ENCODE peak calls at places on chromosomes 7 and 10, in eight cellular contexts. One of them, this sample, is unnamed.

GRCh38 chr10:77873558-77874380 is 52.8 kb downstream of the DLG5 start:
- DNase-seq in lower lobe of right lung: no peak
- DNase-seq in adrenal gland: peak
- DNase-seq in SK-N-MC: no peak
- DNase-seq in AG09309: no peak
- DNase-seq in cardiac fibroblast: peak
- DNase-seq in prostate gland: peak
- DNase-seq in upper lobe of left lung: peak
- DNase-seq in this sample: peak

GRCh38 chr7:133070562-133070961 is 11.3 kb downstream of the CHCHD3 start:
- DNase-seq in prostate gland: no peak
- DNase-seq in adrenal gland: no peak
- DNase-seq in cardiac fibroblast: peak
- DNase-seq in AG09309: no peak
- DNase-seq in upper lobe of left lung: no peak
- DNase-seq in lower lobe of right lung: no peak
- DNase-seq in SK-N-MC: no peak
- DNase-seq in this sample: no peak

GRCh38 chr10:22846294-22846693 is 81.6 kb upstream of the ARMC3 start:
- DNase-seq in AG09309: no peak
- DNase-seq in prostate gland: no peak
- DNase-seq in adrenal gland: no peak
- DNase-seq in upper lobe of left lung: no peak
- DNase-seq in lower lobe of right lung: no peak
- DNase-seq in cardiac fibroblast: no peak
- DNase-seq in SK-N-MC: no peak
- DNase-seq in this sample: no peak

GRCh38 chr7:126485791-126486190 is 767.0 kb downstream of the GRM8 start:
- DNase-seq in lower lobe of right lung: no peak
- DNase-seq in upper lobe of left lung: no peak
- DNase-seq in cardiac fibroblast: no peak
- DNase-seq in AG09309: no peak
- DNase-seq in SK-N-MC: no peak
- DNase-seq in prostate gland: no peak
- DNase-seq in adrenal gland: no peak
- DNase-seq in this sample: no peak

GRCh38 chr7:17444673-17445072 is 146.2 kb downstream of the AHR start:
- DNase-seq in SK-N-MC: no peak
- DNase-seq in AG09309: no peak
- DNase-seq in upper lobe of left lung: no peak
- DNase-seq in adrenal gland: peak
- DNase-seq in lower lobe of right lung: no peak
- DNase-seq in prostate gland: no peak
- DNase-seq in cardiac fibroblast: peak
- DNase-seq in this sample: peak

GRCh38 chr7:33243319-33243881 is 114.0 kb downstream of the BBS9 start:
- DNase-seq in adrenal gland: no peak
- DNase-seq in prostate gland: no peak
- DNase-seq in SK-N-MC: peak
- DNase-seq in cardiac fibroblast: peak
- DNase-seq in AG09309: peak
- DNase-seq in lower lobe of right lung: no peak
- DNase-seq in upper lobe of left lung: no peak
- DNase-seq in this sample: peak

GRCh38 chr10:86918022-86918471 is 39.4 kb downstream of the MMRN2 start:
- DNase-seq in upper lobe of left lung: no peak
- DNase-seq in prostate gland: no peak
- DNase-seq in adrenal gland: no peak
- DNase-seq in SK-N-MC: no peak
- DNase-seq in lower lobe of right lung: no peak
- DNase-seq in cardiac fibroblast: no peak
- DNase-seq in AG09309: no peak
- DNase-seq in this sample: no peak

GRCh38 chr7:158672975-158673374 is 31.6 kb downstream of the NCAPG2 start:
- DNase-seq in cardiac fibroblast: no peak
- DNase-seq in prostate gland: no peak
- DNase-seq in SK-N-MC: no peak
- DNase-seq in lower lobe of right lung: no peak
- DNase-seq in adrenal gland: no peak
- DNase-seq in AG09309: no peak
- DNase-seq in upper lobe of left lung: no peak
- DNase-seq in this sample: no peak

GRCh38 chr10:95600158-95600557 is 39.0 kb upstream of the SORBS1 start:
- DNase-seq in upper lobe of left lung: no peak
- DNase-seq in lower lobe of right lung: no peak
- DNase-seq in adrenal gland: no peak
- DNase-seq in prostate gland: no peak
- DNase-seq in SK-N-MC: no peak
- DNase-seq in AG09309: no peak
- DNase-seq in cardiac fibroblast: no peak
- DNase-seq in this sample: no peak

GRCh38 chr7:155206286-155207020 is 91.2 kb upstream of the INSIG1 start:
- DNase-seq in upper lobe of left lung: peak
- DNase-seq in AG09309: peak
- DNase-seq in lower lobe of right lung: peak
- DNase-seq in cardiac fibroblast: peak
- DNase-seq in SK-N-MC: no peak
- DNase-seq in prostate gland: no peak
- DNase-seq in adrenal gland: peak
- DNase-seq in this sample: peak

GRCh38 chr7:155203882-155204691 is 93.6 kb upstream of the INSIG1 start:
- DNase-seq in upper lobe of left lung: no peak
- DNase-seq in adrenal gland: no peak
- DNase-seq in SK-N-MC: no peak
- DNase-seq in lower lobe of right lung: no peak
- DNase-seq in prostate gland: no peak
- DNase-seq in cardiac fibroblast: no peak
- DNase-seq in AG09309: no peak
- DNase-seq in this sample: no peak

GRCh38 chr7:155204744-155205367 is 92.8 kb upstream of the INSIG1 start:
- DNase-seq in prostate gland: no peak
- DNase-seq in lower lobe of right lung: no peak
- DNase-seq in AG09309: no peak
- DNase-seq in SK-N-MC: no peak
- DNase-seq in cardiac fibroblast: no peak
- DNase-seq in upper lobe of left lung: no peak
- DNase-seq in adrenal gland: no peak
- DNase-seq in this sample: no peak

GRCh38 chr7:155207335-155208002 is 90.2 kb upstream of the INSIG1 start:
- DNase-seq in lower lobe of right lung: no peak
- DNase-seq in prostate gland: no peak
- DNase-seq in SK-N-MC: no peak
- DNase-seq in adrenal gland: no peak
- DNase-seq in upper lobe of left lung: no peak
- DNase-seq in AG09309: no peak
- DNase-seq in cardiac fibroblast: no peak
- DNase-seq in this sample: no peak

GRCh38 chr7:155205368-155206285 is 92.1 kb upstream of the INSIG1 start:
- DNase-seq in AG09309: peak
- DNase-seq in adrenal gland: peak
- DNase-seq in prostate gland: peak
- DNase-seq in SK-N-MC: peak
- DNase-seq in upper lobe of left lung: peak
- DNase-seq in cardiac fibroblast: peak
- DNase-seq in lower lobe of right lung: peak
- DNase-seq in this sample: peak
- H3K4me3 ChIP-seq in AG09309: peak
- H3K4me3 ChIP-seq in adrenal gland: no peak
- H3K4me3 ChIP-seq in prostate gland: peak
- H3K4me3 ChIP-seq in SK-N-MC: peak
- H3K4me3 ChIP-seq in upper lobe of left lung: peak
- H3K4me3 ChIP-seq in cardiac fibroblast: peak
- H3K4me3 ChIP-seq in lower lobe of right lung: peak
- H3K4me3 ChIP-seq in this sample: peak

DNA sequence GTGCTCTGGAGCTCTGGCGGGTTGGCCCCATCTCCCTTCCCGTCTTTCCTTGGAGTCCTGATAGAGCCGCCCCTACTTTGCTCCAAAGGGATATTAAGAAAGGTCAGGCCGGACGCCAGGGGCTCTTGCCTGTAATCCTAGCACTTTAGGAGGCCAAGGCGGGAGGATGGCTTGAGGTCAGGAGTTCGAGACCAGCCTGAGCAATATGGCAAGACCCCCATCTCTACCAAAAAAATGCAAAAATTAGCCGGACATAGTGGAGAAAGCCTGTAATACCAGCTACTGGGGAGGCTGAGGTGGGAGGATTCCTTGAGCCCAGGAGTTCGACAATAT is 313 bp upstream of the MLXIPL start:
- DNase-seq in AG09309: no peak
- DNase-seq in upper lobe of left lung: no peak
- DNase-seq in SK-N-MC: no peak
- DNase-seq in cardiac fibroblast: no peak
- DNase-seq in adrenal gland: no peak
- DNase-seq in lower lobe of right lung: no peak
- DNase-seq in prostate gland: no peak
- DNase-seq in this sample: no peak
- H3K4me3 ChIP-seq in AG09309: no peak
- H3K4me3 ChIP-seq in upper lobe of left lung: peak
- H3K4me3 ChIP-seq in SK-N-MC: peak
- H3K4me3 ChIP-seq in cardiac fibroblast: no peak
- H3K4me3 ChIP-seq in adrenal gland: no peak
- H3K4me3 ChIP-seq in lower lobe of right lung: peak
- H3K4me3 ChIP-seq in prostate gland: no peak
- H3K4me3 ChIP-seq in this sample: peak

DNA sequence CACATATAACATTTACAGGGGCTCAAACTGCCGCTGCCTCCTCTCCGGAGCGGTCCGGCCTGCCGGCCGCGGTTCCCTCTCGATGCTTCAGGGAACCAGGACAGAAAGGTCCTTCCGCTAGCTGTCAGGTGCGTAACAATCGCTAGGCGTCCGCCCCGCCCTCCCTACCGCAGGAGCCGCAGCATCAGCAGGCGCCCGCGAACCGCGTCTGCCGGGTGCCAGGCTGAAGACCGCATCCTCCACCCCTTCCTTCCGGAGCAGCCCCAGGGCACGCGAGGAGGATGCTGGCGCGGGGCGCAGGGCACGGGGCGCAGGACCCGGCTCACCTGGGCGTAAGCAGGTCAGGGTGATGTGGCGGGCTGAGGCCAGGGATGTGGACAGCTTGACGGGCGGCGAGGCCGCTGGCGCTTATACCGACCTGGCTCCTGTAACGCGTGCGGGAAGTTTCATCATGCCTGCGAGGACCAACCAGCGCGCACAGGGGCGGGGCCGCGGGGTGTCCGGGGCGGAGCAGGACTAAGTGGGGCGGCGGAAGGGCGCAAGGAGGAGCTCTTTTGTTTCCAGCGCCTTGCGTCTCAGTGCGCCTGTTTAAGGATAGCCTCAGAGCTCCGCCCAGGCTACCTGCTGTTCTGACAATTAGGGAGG is at the start of gene ASNS:
- DNase-seq in lower lobe of right lung: peak
- DNase-seq in AG09309: peak
- DNase-seq in SK-N-MC: peak
- DNase-seq in adrenal gland: peak
- DNase-seq in cardiac fibroblast: peak
- DNase-seq in prostate gland: peak
- DNase-seq in upper lobe of left lung: peak
- DNase-seq in this sample: peak
- H3K4me3 ChIP-seq in lower lobe of right lung: peak
- H3K4me3 ChIP-seq in AG09309: peak
- H3K4me3 ChIP-seq in SK-N-MC: peak
- H3K4me3 ChIP-seq in adrenal gland: peak
- H3K4me3 ChIP-seq in cardiac fibroblast: peak
- H3K4me3 ChIP-seq in prostate gland: peak
- H3K4me3 ChIP-seq in upper lobe of left lung: peak
- H3K4me3 ChIP-seq in this sample: peak

GRCh38 chr7:120725376-120726039 is 132.4 kb downstream of the TSPAN12 start:
- DNase-seq in SK-N-MC: peak
- DNase-seq in lower lobe of right lung: no peak
- DNase-seq in adrenal gland: no peak
- DNase-seq in AG09309: peak
- DNase-seq in upper lobe of left lung: no peak
- DNase-seq in prostate gland: no peak
- DNase-seq in cardiac fibroblast: peak
- DNase-seq in this sample: peak
- H3K4me3 ChIP-seq in SK-N-MC: peak
- H3K4me3 ChIP-seq in lower lobe of right lung: no peak
- H3K4me3 ChIP-seq in adrenal gland: no peak
- H3K4me3 ChIP-seq in AG09309: no peak
- H3K4me3 ChIP-seq in upper lobe of left lung: no peak
- H3K4me3 ChIP-seq in prostate gland: no peak
- H3K4me3 ChIP-seq in cardiac fibroblast: no peak
- H3K4me3 ChIP-seq in this sample: no peak

GRCh38 chr7:90345016-90345415 is 1.5 kb upstream of the GTPBP10 start:
- DNase-seq in upper lobe of left lung: no peak
- DNase-seq in SK-N-MC: no peak
- DNase-seq in prostate gland: no peak
- DNase-seq in AG09309: no peak
- DNase-seq in lower lobe of right lung: no peak
- DNase-seq in adrenal gland: no peak
- DNase-seq in cardiac fibroblast: no peak
- DNase-seq in this sample: no peak
- H3K4me3 ChIP-seq in upper lobe of left lung: no peak
- H3K4me3 ChIP-seq in SK-N-MC: no peak
- H3K4me3 ChIP-seq in prostate gland: no peak
- H3K4me3 ChIP-seq in AG09309: no peak
- H3K4me3 ChIP-seq in lower lobe of right lung: peak
- H3K4me3 ChIP-seq in adrenal gland: no peak
- H3K4me3 ChIP-seq in cardiac fibroblast: no peak
- H3K4me3 ChIP-seq in this sample: no peak

GRCh38 chr7:23712368-23713284 is 2.6 kb downstream of the STK31 start:
- DNase-seq in prostate gland: no peak
- DNase-seq in upper lobe of left lung: no peak
- DNase-seq in adrenal gland: no peak
- DNase-seq in AG09309: peak
- DNase-seq in SK-N-MC: no peak
- DNase-seq in lower lobe of right lung: no peak
- DNase-seq in cardiac fibroblast: peak
- DNase-seq in this sample: peak

GRCh38 chr7:23714579-23714978 is 4.6 kb downstream of the STK31 start:
- DNase-seq in upper lobe of left lung: no peak
- DNase-seq in adrenal gland: no peak
- DNase-seq in prostate gland: no peak
- DNase-seq in AG09309: no peak
- DNase-seq in cardiac fibroblast: no peak
- DNase-seq in SK-N-MC: no peak
- DNase-seq in lower lobe of right lung: no peak
- DNase-seq in this sample: no peak

GRCh38 chr7:23710000-23710399 is at the start of gene STK31:
- DNase-seq in lower lobe of right lung: no peak
- DNase-seq in upper lobe of left lung: no peak
- DNase-seq in AG09309: no peak
- DNase-seq in cardiac fibroblast: no peak
- DNase-seq in SK-N-MC: no peak
- DNase-seq in adrenal gland: no peak
- DNase-seq in prostate gland: no peak
- DNase-seq in this sample: no peak

GRCh38 chr7:23715099-23715498 is 5.1 kb downstream of the STK31 start:
- DNase-seq in SK-N-MC: no peak
- DNase-seq in prostate gland: no peak
- DNase-seq in AG09309: no peak
- DNase-seq in lower lobe of right lung: no peak
- DNase-seq in cardiac fibroblast: no peak
- DNase-seq in upper lobe of left lung: no peak
- DNase-seq in adrenal gland: no peak
- DNase-seq in this sample: no peak

GRCh38 chr7:23713285-23714235 is 3.5 kb downstream of the STK31 start:
- DNase-seq in prostate gland: no peak
- DNase-seq in AG09309: peak
- DNase-seq in SK-N-MC: no peak
- DNase-seq in adrenal gland: no peak
- DNase-seq in upper lobe of left lung: no peak
- DNase-seq in lower lobe of right lung: no peak
- DNase-seq in cardiac fibroblast: peak
- DNase-seq in this sample: peak
- H3K4me3 ChIP-seq in prostate gland: no peak
- H3K4me3 ChIP-seq in AG09309: no peak
- H3K4me3 ChIP-seq in SK-N-MC: no peak
- H3K4me3 ChIP-seq in adrenal gland: no peak
- H3K4me3 ChIP-seq in upper lobe of left lung: no peak
- H3K4me3 ChIP-seq in lower lobe of right lung: no peak
- H3K4me3 ChIP-seq in cardiac fibroblast: no peak
- H3K4me3 ChIP-seq in this sample: no peak

GRCh38 chr10:32983333-32983909 is 25.4 kb upstream of the ITGB1 start:
- DNase-seq in adrenal gland: no peak
- DNase-seq in upper lobe of left lung: no peak
- DNase-seq in prostate gland: no peak
- DNase-seq in AG09309: no peak
- DNase-seq in lower lobe of right lung: no peak
- DNase-seq in cardiac fibroblast: peak
- DNase-seq in SK-N-MC: no peak
- DNase-seq in this sample: peak
- H3K4me3 ChIP-seq in adrenal gland: no peak
- H3K4me3 ChIP-seq in upper lobe of left lung: no peak
- H3K4me3 ChIP-seq in prostate gland: no peak
- H3K4me3 ChIP-seq in AG09309: no peak
- H3K4me3 ChIP-seq in lower lobe of right lung: no peak
- H3K4me3 ChIP-seq in cardiac fibroblast: no peak
- H3K4me3 ChIP-seq in SK-N-MC: no peak
- H3K4me3 ChIP-seq in this sample: no peak

This sample was measured in skeletal muscle cell.